ENCODE peak calls at places on chromosome 5, in seven cellular contexts. J, V, M, T, X, Z and E are unnamed samples.

GRCh38 chr5:73378070-73378469 is 70.5 kb downstream of the FOXD1 start:
- DNase-seq in J (no peak), V (no peak), M (no peak), T (no peak), X (no peak), Z (no peak), E (no peak)

GRCh38 chr5:112293587-112293986 is 125.5 kb downstream of the EPB41L4A start:
- DNase-seq in J (no peak), V (no peak), M (no peak), T (no peak), X (no peak), Z (no peak), E (no peak)

GRCh38 chr5:78803386-78803785 is 154.8 kb upstream of the LHFPL2 start:
- DNase-seq in J (peak; percentile 38), V (no peak), M (no peak), T (no peak), X (no peak), Z (no peak), E (no peak)

GRCh38 chr5:80128129-80128528 is 93.0 kb downstream of the THBS4 start:
- DNase-seq in J (peak; percentile 36), V (no peak), M (no peak), T (no peak), X (no peak), Z (peak; percentile 67), E (no peak)

GRCh38 chr5:149147673-149148072 is 6.4 kb downstream of the ABLIM3 start:
- DNase-seq in J (no peak), V (no peak), M (no peak), T (no peak), X (no peak), Z (no peak), E (no peak)

GRCh38 chr5:168291961-168292782 is 727 bp downstream of the WWC1 start:
- DNase-seq in J (peak; percentile 75), V (no peak), M (no peak), T (no peak), X (peak; percentile 79), Z (no peak), E (no peak)

GRCh38 chr5:78527054-78527884 is 121.3 kb downstream of the LHFPL2 start:
- DNase-seq in J (no peak), V (peak; percentile 72), M (no peak), T (no peak), X (no peak), Z (no peak), E (no peak)

GRCh38 chr5:35171991-35172390 is 58.3 kb downstream of the PRLR start:
- DNase-seq in J (no peak), V (no peak), M (no peak), T (no peak), X (no peak), Z (no peak), E (no peak)

GRCh38 chr5:57102905-57103255 is 71.0 kb upstream of the GPBP1 start:
- DNase-seq in J (no peak), V (no peak), M (no peak), T (no peak), X (no peak), Z (peak; percentile 95), E (no peak)

GRCh38 chr5:105146867-105147266 is 1584.3 kb upstream of the NUDT12 start:
- DNase-seq in J (no peak), V (no peak), M (no peak), T (no peak), X (no peak), Z (no peak), E (no peak)

GRCh38 chr5:50969207-50970145 is 303.0 kb downstream of the PARP8 start:
- DNase-seq in J (peak; percentile 80), V (no peak), M (no peak), T (no peak), X (peak; percentile 67), Z (no peak), E (no peak)

GRCh38 chr5:64693636-64694035 is 3.3 kb downstream of the SHISAL2B start:
- DNase-seq in J (no peak), V (no peak), M (no peak), T (no peak), X (no peak), Z (no peak), E (no peak)

GRCh38 chr5:132839426-132840301 is 9.2 kb upstream of the SHROOM1 start:
- DNase-seq in J (no peak), V (no peak), M (no peak), T (no peak), X (no peak), Z (peak; percentile 89), E (no peak)

GRCh38 chr5:81749186-81749561 is 1.7 kb downstream of the SSBP2 start:
- DNase-seq in J (no peak), V (no peak), M (no peak), T (no peak), X (no peak), Z (no peak), E (no peak)

GRCh38 chr5:9209846-9210547 is 335.9 kb downstream of the SEMA5A start:
- DNase-seq in J (no peak), V (no peak), M (no peak), T (no peak), X (no peak), Z (no peak), E (no peak)

GRCh38 chr5:104778-105296 is 12.9 kb downstream of the PLEKHG4B start:
- DNase-seq in J (no peak), V (no peak), M (no peak), T (no peak), X (no peak), Z (no peak), E (no peak)

GRCh38 chr5:107389130-107389553 is 281.6 kb downstream of the EFNA5 start:
- DNase-seq in J (no peak), V (no peak), M (peak; percentile 92), T (no peak), X (no peak), Z (no peak), E (no peak)

GRCh38 chr5:175460126-175460525 is 16.1 kb upstream of the DRD1 start:
- DNase-seq in J (no peak), V (no peak), M (no peak), T (no peak), X (no peak), Z (no peak), E (no peak)

GRCh38 chr5:95283022-95283615 is 1.8 kb downstream of the MCTP1 start:
- DNase-seq in J (no peak), V (no peak), M (no peak), T (no peak), X (no peak), Z (no peak), E (no peak)

GRCh38 chr5:95284512-95285405 is at the start of gene MCTP1:
- DNase-seq in J (peak; percentile 60), V (no peak), M (no peak), T (peak; percentile 23), X (peak; percentile 76), Z (no peak), E (peak; percentile 28)

GRCh38 chr5:95281211-95281610 is 3.7 kb downstream of the MCTP1 start:
- DNase-seq in J (no peak), V (no peak), M (no peak), T (no peak), X (no peak), Z (no peak), E (no peak)

GRCh38 chr5:95285406-95285761 is 490 bp upstream of the MCTP1 start:
- DNase-seq in J (no peak), V (no peak), M (no peak), T (no peak), X (no peak), Z (no peak), E (no peak)

GRCh38 chr5:95283761-95284511 is 958 bp downstream of the MCTP1 start:
- DNase-seq in J (peak; percentile 65), V (peak; percentile 57), M (no peak), T (peak; percentile 38), X (peak; percentile 85), Z (no peak), E (peak; percentile 56)
- TF ChIP-seq TAF1 in J (no peak), V (no peak), M (no peak), T (no peak), X (no peak), Z (no peak), E (no peak)

DNA sequence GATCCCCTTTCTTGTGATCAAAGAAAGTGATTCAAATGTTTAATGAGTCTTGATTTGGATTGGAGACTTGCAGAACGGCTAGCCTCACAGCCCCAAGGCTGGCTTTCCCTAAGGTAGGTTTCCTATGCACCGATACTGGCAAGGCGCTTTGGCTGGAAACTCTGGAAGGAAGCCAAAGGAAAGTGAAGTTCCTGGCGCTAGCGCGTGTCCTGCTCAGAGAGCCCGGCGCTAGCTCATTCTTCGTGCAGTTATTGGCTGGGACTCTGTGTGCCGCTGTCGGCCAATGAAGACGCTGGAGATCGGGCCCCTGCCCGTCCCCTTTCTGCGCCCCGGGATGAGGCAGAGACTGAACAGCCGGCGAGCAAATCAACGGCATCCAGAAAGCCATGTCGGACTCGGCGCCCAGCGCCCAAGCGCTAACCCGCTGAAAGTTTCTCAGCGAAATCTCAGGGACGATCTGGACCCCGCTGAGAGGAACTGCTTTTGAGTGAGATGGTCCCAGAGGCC is at the start of gene PCDHGC3:
- DNase-seq in J (peak; percentile 90), V (peak; percentile 34), M (peak; percentile 40), T (peak; percentile 73), X (peak; percentile 86), Z (peak; percentile 41), E (peak; percentile 69)
- TF ChIP-seq TAF1 in J (peak; percentile 68), V (no peak), M (peak; percentile 26), T (no peak), X (peak; percentile 18), Z (no peak), E (peak; percentile 25)

DNA sequence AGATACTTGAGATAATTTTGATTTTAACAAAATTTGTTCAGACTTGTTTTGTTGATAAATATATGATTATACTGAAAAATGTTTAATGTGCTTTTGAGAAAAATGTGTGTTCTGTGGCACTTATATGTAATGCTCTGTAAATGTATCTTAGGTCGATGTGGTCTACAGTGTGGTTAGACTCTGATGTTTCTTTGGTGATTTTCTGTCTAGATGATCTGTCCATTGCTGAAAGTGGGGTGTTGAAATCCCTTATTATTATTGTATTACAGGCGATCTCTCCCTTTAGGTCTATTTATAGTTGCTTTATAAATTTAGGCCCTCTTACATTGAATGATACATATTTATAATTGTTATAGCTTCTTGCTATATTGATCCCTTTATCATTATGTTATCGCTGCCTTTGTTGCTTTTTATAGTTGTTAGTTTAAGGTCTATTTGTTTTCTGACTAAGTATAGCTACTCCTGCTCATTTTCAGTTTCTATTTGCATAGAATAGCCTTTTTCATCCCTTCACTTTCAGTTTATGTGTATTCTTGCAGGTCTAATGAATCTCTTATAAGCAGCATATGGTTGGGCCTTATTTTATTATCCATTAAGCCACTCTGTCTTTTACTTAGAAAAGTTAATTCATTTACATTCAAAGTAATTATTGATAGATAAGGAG is 124.3 kb downstream of the MRPS30 start:
- DNase-seq in J (no peak), V (no peak), M (peak; percentile 40), T (no peak), X (no peak), Z (no peak), E (no peak)
- TF ChIP-seq TAF1 in J (no peak), V (no peak), M (no peak), T (no peak), X (no peak), Z (no peak), E (no peak)

DNA sequence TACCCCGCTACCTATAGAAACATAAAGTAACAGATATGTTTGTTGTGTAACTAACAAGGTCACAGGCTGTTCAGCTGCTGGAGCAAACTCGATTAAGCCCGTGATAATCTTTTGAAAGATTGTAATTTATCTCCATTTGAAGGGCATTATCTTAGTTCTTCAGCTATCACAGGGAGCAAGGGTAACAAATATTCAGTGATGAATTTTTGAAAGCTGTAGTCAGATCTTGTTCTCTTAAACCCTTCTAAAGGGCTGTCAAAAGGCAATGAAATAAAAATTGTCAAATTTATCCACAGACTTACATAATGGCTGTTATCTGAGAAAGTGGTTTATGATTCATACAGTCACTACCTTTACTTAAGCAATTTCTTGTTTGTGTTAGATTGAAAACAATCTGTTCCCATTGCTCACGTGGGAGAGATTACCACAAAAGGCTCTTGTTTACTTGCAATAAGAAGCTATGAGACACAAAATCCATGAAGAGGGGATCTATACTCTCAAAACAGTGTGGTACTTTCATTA is 78.3 kb upstream of the ZNF608 start:
- DNase-seq in J (peak; percentile 46), V (no peak), M (no peak), T (no peak), X (no peak), Z (no peak), E (no peak)
- TF ChIP-seq TAF1 in J (no peak), V (no peak), M (no peak), T (no peak), X (no peak), Z (no peak), E (no peak)